ENCODE peak calls at places on chromosomes 1 and 21, in six cellular contexts. F is CD4-positive, alpha-beta memory T cell; S is GM23338; T is keratinocyte; M is effector memory CD4-positive, alpha-beta T cell; N is heart right ventricle. W is an unnamed sample.
A peak's percentile ranks its signal among the peaks of the same experiment; 100 is the strongest.

GRCh38 chr1:50270926-50271325 is 152.3 kb downstream of the DMRTA2 start:
- DNase-seq in F (no peak), S (no peak), T (no peak), M (no peak), N (no peak), W (no peak)

GRCh38 chr21:34871026-34871908 is 177.8 kb downstream of the RUNX1 start:
- DNase-seq in F (no peak), S (no peak), T (no peak), M (no peak), N (no peak), W (no peak)

GRCh38 chr1:207962716-207963428 is 51.9 kb upstream of the CD34 start:
- DNase-seq in F (no peak), S (peak; percentile 66), T (no peak), M (no peak), N (peak; percentile 61), W (no peak)

GRCh38 chr1:210250665-210250997 is 18.0 kb downstream of the SERTAD4 start:
- DNase-seq in F (no peak), S (peak; percentile 83), T (no peak), M (no peak), N (no peak), W (peak; percentile 65)

GRCh38 chr1:206728588-206728987 is 42.0 kb upstream of the IL19 start:
- DNase-seq in F (no peak), S (no peak), T (no peak), M (no peak), N (no peak), W (no peak)

GRCh38 chr1:30024411-30025195 is 698.8 kb downstream of the MATN1 start:
- DNase-seq in F (no peak), S (no peak), T (no peak), M (no peak), N (no peak), W (no peak)

GRCh38 chr1:55049914-55050278 is 10.5 kb downstream of the PCSK9 start:
- DNase-seq in F (no peak), S (no peak), T (no peak), M (no peak), N (peak; percentile 58), W (no peak)

GRCh38 chr1:176785810-176786209 is 322.8 kb downstream of the PAPPA2 start:
- DNase-seq in F (no peak), S (peak; percentile 5), T (no peak), M (no peak), N (no peak), W (no peak)

GRCh38 chr1:109890115-109890953 is 20.3 kb upstream of the CSF1 start:
- DNase-seq in F (no peak), S (no peak), T (no peak), M (no peak), N (no peak), W (no peak)

GRCh38 chr1:231329483-231329882 is 8.2 kb downstream of the EXOC8 start:
- DNase-seq in F (no peak), S (no peak), T (no peak), M (no peak), N (no peak), W (no peak)

GRCh38 chr21:14251336-14251735 is 35.4 kb downstream of the RBM11 start:
- DNase-seq in F (no peak), S (no peak), T (no peak), M (no peak), N (no peak), W (no peak)

GRCh38 chr1:243280571-243281129 is 24.8 kb downstream of the SDCCAG8 start:
- DNase-seq in F (no peak), S (no peak), T (no peak), M (no peak), N (no peak), W (no peak)

GRCh38 chr1:157289001-157289400 is 150.8 kb upstream of the ETV3 start:
- DNase-seq in F (no peak), S (no peak), T (no peak), M (no peak), N (no peak), W (no peak)

GRCh38 chr21:32007461-32007860 is 134.6 kb downstream of the HUNK start:
- DNase-seq in F (no peak), S (no peak), T (no peak), M (no peak), N (no peak), W (no peak)

GRCh38 chr1:41806472-41807155 is 112.1 kb downstream of the HIVEP3 start:
- DNase-seq in F (no peak), S (no peak), T (no peak), M (no peak), N (no peak), W (no peak)

GRCh38 chr1:73044241-73044640 is 761.9 kb upstream of the NEGR1 start:
- DNase-seq in F (no peak), S (no peak), T (no peak), M (no peak), N (no peak), W (no peak)

GRCh38 chr1:238772321-238772720 is 614.0 kb upstream of the CHRM3 start:
- DNase-seq in F (no peak), S (no peak), T (no peak), M (no peak), N (no peak), W (no peak)

GRCh38 chr1:178494569-178494971 is 2.2 kb downstream of the CLEC20A start:
- DNase-seq in F (no peak), S (no peak), T (no peak), M (no peak), N (no peak), W (no peak)

GRCh38 chr1:180695282-180695681 is 63.5 kb downstream of the XPR1 start:
- DNase-seq in F (no peak), S (no peak), T (no peak), M (no peak), N (no peak), W (no peak)

GRCh38 chr1:67468066-67468718 is 38.0 kb upstream of the SERBP1 start:
- DNase-seq in F (no peak), S (no peak), T (no peak), M (no peak), N (no peak), W (no peak)

GRCh38 chr1:237166031-237166430 is 124.0 kb downstream of the RYR2 start:
- DNase-seq in F (no peak), S (no peak), T (no peak), M (no peak), N (no peak), W (no peak)

GRCh38 chr1:21532992-21533534 is 23.8 kb downstream of the ALPL start:
- DNase-seq in F (no peak), S (no peak), T (no peak), M (no peak), N (no peak), W (no peak)

GRCh38 chr1:154334647-154335350 is 9.5 kb downstream of the ATP8B2 start:
- DNase-seq in F (peak; percentile 89), S (peak; percentile 97), T (no peak), M (peak; percentile 74), N (peak; percentile 81), W (peak; percentile 15)

GRCh38 chr1:94209425-94209824 is 28.0 kb downstream of the ARHGAP29 start:
- DNase-seq in F (no peak), S (no peak), T (no peak), M (no peak), N (no peak), W (no peak)

GRCh38 chr1:228299901-228300300 is 92.1 kb downstream of the OBSCN start:
- DNase-seq in F (no peak), S (no peak), T (no peak), M (no peak), N (no peak), W (no peak)

DNA sequence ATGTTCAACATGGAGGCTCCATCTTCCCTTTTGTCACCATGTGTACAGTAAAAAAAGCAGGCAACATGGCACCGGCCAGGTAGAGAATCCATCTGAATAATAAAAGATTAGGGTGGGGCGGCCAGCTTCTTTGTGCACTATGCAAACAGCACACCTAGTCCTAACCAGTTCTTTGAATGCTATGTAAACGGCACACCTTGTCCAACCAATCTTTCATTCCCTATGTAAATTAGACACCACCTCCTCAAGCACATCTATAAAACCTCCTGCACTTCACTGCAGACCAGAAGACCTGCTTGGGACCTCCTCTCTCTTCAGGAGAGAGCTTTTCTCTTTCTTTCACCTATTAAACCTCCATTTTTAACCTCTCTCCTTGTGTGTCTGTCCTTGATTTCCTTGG is 28.2 kb downstream of the TFB2M start:
- DNase-seq in F (no peak), S (no peak), T (no peak), M (no peak), N (no peak), W (no peak)
- H3K27ac ChIP-seq in F (no peak overlapping the region), S (no peak overlapping the region), T (no peak overlapping the region), M (no peak overlapping the region), N (no peak overlapping the region), W (no peak overlapping the region)

GRCh38 chr1:58905628-58906256 is 121.9 kb upstream of the JUN start:
- DNase-seq in F (no peak), S (no peak), T (no peak), M (no peak), N (no peak), W (no peak)

GRCh38 chr1:58903450-58904298 is 119.8 kb upstream of the JUN start:
- DNase-seq in F (peak; percentile 58), S (peak; percentile 81), T (no peak), M (peak; percentile 55), N (peak; percentile 95), W (peak; percentile 77)

GRCh38 chr1:58902830-58903229 is 119.0 kb upstream of the JUN start:
- DNase-seq in F (no peak), S (no peak), T (no peak), M (no peak), N (no peak), W (no peak)

GRCh38 chr1:58904299-58905125 is 120.7 kb upstream of the JUN start:
- DNase-seq in F (no peak), S (no peak), T (no peak), M (no peak), N (no peak), W (no peak)

GRCh38 chr1:58905126-58905490 is 121.3 kb upstream of the JUN start:
- DNase-seq in F (no peak), S (no peak), T (no peak), M (no peak), N (no peak), W (no peak)
- H3K27ac ChIP-seq in F (no peak overlapping the region), S (no peak overlapping the region), T (no peak overlapping the region), M (no peak overlapping the region), N (peak overlapping the region; percentile 93), W (no peak overlapping the region)

GRCh38 chr1:39852876-39853275 is 30.4 kb downstream of the TRIT1 start:
- DNase-seq in F (no peak), S (no peak), T (no peak), M (no peak), N (no peak), W (no peak)
- H3K27ac ChIP-seq in F (no peak overlapping the region), S (no peak overlapping the region), T (peak overlapping the region; percentile 23), M (no peak overlapping the region), N (no peak overlapping the region), W (peak overlapping the region; percentile 65)

DNA sequence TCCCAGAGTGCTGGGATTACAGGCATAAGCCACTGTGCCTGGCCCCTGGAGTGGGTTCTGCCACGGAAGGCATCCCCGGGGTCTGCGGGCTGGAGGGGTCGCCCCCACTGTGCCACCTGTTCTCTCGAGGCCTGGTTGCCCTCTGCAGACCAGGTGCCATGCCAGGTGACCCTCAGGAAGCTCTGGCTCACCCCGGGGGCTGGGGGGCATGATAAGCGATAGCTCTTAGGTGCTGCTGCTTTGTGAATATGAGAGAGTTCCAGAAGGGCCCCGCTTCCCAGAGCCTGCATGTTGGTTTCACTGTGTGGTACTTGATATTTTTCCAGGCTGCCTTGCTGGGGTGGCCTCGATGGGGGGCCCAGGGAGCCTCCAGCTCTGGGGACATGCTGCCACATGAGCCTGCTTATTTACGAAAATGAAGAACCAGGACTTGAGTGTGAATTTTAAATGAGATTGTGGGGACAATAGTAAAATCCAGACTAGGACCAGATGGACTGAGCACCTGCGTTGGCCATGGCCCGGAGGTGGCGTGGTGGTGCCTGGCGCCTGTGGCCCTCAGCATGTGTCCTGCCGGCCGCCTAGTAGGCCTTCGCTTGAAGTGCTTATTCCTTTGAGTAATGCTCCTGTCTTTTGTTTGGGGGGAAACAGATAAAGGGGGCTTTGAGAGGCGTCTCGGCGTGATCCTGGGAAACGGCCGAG is 7.3 kb downstream of the SKI start:
- DNase-seq in F (no peak), S (no peak), T (no peak), M (no peak), N (no peak), W (no peak)
- H3K27ac ChIP-seq in F (peak overlapping the region; percentile 84), S (no peak overlapping the region), T (no peak overlapping the region), M (peak overlapping the region; percentile 90), N (peak overlapping the region; percentile 87), W (peak overlapping the region; percentile 58)

W was measured in caudate nucleus.